ENCODE peak calls at places on chromosomes 7 and 10, in seven cellular contexts. J, H, T, K, G, R and I are unnamed samples.
A peak's percentile ranks its signal among the peaks of the same experiment; 100 is the strongest.

GRCh38 chr10:96380821-96381220 is 22.0 kb upstream of the OPALIN start:
- DNase-seq in J (peak; percentile 49), H (no peak), T (no peak), K (no peak), G (no peak), R (no peak), I (no peak)

GRCh38 chr10:133173860-133174523 is 14.0 kb downstream of the KNDC1 start:
- DNase-seq in J (no peak), H (peak; percentile 5), T (no peak), K (no peak), G (no peak), R (no peak), I (no peak)

GRCh38 chr10:42888504-42889095 is 106.0 kb downstream of the BMS1 start:
- DNase-seq in J (peak; percentile 10), H (no peak), T (no peak), K (no peak), G (no peak), R (no peak), I (no peak)

GRCh38 chr10:2120781-2121180 is 383.5 kb upstream of the ADARB2 start:
- DNase-seq in J (no peak), H (no peak), T (no peak), K (no peak), G (no peak), R (no peak), I (no peak)

GRCh38 chr7:81618400-81619014 is 151.3 kb downstream of the HGF start:
- DNase-seq in J (peak; percentile 90), H (no peak), T (peak; percentile 74), K (no peak), G (no peak), R (peak; percentile 41), I (no peak)

GRCh38 chr7:68699090-68699711 is 899.1 kb upstream of the AUTS2 start:
- DNase-seq in J (peak; percentile 30), H (no peak), T (peak; percentile 47), K (no peak), G (no peak), R (no peak), I (no peak)

GRCh38 chr7:49597805-49598204 is 175.6 kb upstream of the VWC2 start:
- DNase-seq in J (no peak), H (no peak), T (no peak), K (no peak), G (no peak), R (no peak), I (no peak)

GRCh38 chr7:31192996-31193395 is 140.9 kb downstream of the ADCYAP1R1 start:
- DNase-seq in J (peak; percentile 71), H (no peak), T (peak; percentile 5), K (peak; percentile 54), G (peak; percentile 71), R (peak; percentile 95), I (no peak)

GRCh38 chr7:84191842-84192241 is 2.7 kb downstream of the SEMA3A start:
- DNase-seq in J (peak; percentile 29), H (no peak), T (no peak), K (no peak), G (no peak), R (peak; percentile 19), I (no peak)

GRCh38 chr10:11473128-11473760 is 138.2 kb downstream of the USP6NL start:
- DNase-seq in J (no peak), H (no peak), T (no peak), K (no peak), G (no peak), R (no peak), I (no peak)

GRCh38 chr10:70590663-70591416 is 11.7 kb downstream of the PRF1 start:
- DNase-seq in J (no peak), H (no peak), T (no peak), K (no peak), G (no peak), R (no peak), I (no peak)

GRCh38 chr7:75892634-75893272 is 13.9 kb downstream of the RHBDD2 start:
- DNase-seq in J (peak; percentile 61), H (no peak), T (no peak), K (peak; percentile 50), G (no peak), R (no peak), I (no peak)

GRCh38 chr10:7968510-7968909 is 86.0 kb upstream of the GATA3 start:
- DNase-seq in J (no peak), H (no peak), T (no peak), K (no peak), G (no peak), R (peak; percentile 19), I (no peak)

GRCh38 chr7:132430863-132431822 is 145.1 kb downstream of the PLXNA4 start:
- DNase-seq in J (peak; percentile 82), H (no peak), T (peak; percentile 45), K (no peak), G (no peak), R (peak; percentile 49), I (no peak)

GRCh38 chr10:71621783-71622526 is 97.6 kb downstream of the C10orf105 start:
- DNase-seq in J (peak; percentile 71), H (peak; percentile 79), T (peak; percentile 23), K (no peak), G (no peak), R (no peak), I (no peak)

GRCh38 chr7:83850037-83850619 is 201.2 kb upstream of the SEMA3E start:
- DNase-seq in J (peak; percentile 44), H (no peak), T (no peak), K (no peak), G (peak; percentile 3), R (no peak), I (no peak)

GRCh38 chr10:80552151-80552646 is 14.5 kb downstream of the SH2D4B start:
- DNase-seq in J (no peak), H (no peak), T (no peak), K (peak; percentile 24), G (peak; percentile 82), R (no peak), I (no peak)

GRCh38 chr7:5596046-5596895 is 172.6 kb upstream of the TNRC18 start:
- DNase-seq in J (peak; percentile 99), H (peak; percentile 92), T (peak; percentile 81), K (peak; percentile 78), G (no peak), R (peak; percentile 97), I (no peak)

GRCh38 chr7:45881759-45882464 is 6.4 kb upstream of the IGFBP1 start:
- DNase-seq in J (peak; percentile 95), H (no peak), T (no peak), K (no peak), G (no peak), R (no peak), I (no peak)

GRCh38 chr7:99305473-99306260 is 20.0 kb upstream of the ARPC1A start:
- DNase-seq in J (peak; percentile 12), H (no peak), T (no peak), K (no peak), G (no peak), R (no peak), I (no peak)

GRCh38 chr7:88775838-88776237 is 16.3 kb downstream of the ZNF804B start:
- DNase-seq in J (no peak), H (no peak), T (no peak), K (no peak), G (no peak), R (no peak), I (no peak)

GRCh38 chr10:110629680-110630191 is 14.4 kb upstream of the RBM20 start:
- DNase-seq in J (peak; percentile 72), H (no peak), T (no peak), K (no peak), G (no peak), R (peak; percentile 27), I (no peak)

DNA sequence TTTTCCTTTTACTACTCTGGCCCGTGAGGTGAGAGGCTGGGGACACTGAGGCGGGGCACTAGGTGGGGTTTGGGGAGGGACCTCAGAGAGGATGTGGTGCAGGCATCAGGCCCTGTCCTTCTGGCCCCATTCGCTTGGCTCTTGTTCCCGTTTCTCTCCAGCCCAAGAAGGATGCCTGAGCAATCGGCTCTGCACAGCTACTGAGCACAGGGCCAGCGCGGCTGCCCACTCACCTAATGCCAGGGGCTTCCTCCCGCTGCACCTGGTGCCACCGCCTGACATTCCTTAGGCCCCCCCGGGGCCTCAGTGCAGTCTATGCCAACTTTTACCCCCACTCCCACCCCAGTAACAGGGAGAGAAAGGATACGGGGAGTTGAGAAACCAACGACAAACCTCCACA is 12.5 kb downstream of the EMX2 start:
- DNase-seq in J (no peak), H (no peak), T (no peak), K (no peak), G (no peak), R (no peak), I (no peak)
- H3K27me3 ChIP-seq in J (no peaks in the 10 kb centered on the region), H (no peaks in the 10 kb centered on the region), T (peaks cover 2% of the 10 kb centered on the region), K (peaks cover 70% of the 10 kb centered on the region), G (peaks cover 71% of the 10 kb centered on the region), R (peaks cover 78% of the 10 kb centered on the region), I (peaks cover 18% of the 10 kb centered on the region)

GRCh38 chr10:101814466-101815041 is 3.7 kb downstream of the OGA start:
- DNase-seq in J (peak; percentile 58), H (no peak), T (no peak), K (no peak), G (no peak), R (no peak), I (no peak)
- H3K4me3 ChIP-seq in J (peak overlapping the region; percentile 92), H (peak overlapping the region; percentile 96), T (peak overlapping the region; percentile 99), K (no peak overlapping the region), G (peak overlapping the region; percentile 86), R (peak overlapping the region; percentile 98), I (peak overlapping the region; percentile 99)

GRCh38 chr10:26216949-26217395 is 398 bp downstream of the GAD2 start:
- DNase-seq in J (no peak), H (no peak), T (no peak), K (no peak), G (no peak), R (no peak), I (no peak)
- H3K27me3 ChIP-seq in J (peaks cover 96% of the 10 kb centered on the region), H (no peaks in the 10 kb centered on the region), T (peaks cover 82% of the 10 kb centered on the region), K (peaks cover 96% of the 10 kb centered on the region), G (peaks cover 100% of the 10 kb centered on the region), R (peaks cover 96% of the 10 kb centered on the region), I (peaks cover 49% of the 10 kb centered on the region)

GRCh38 chr7:139610595-139610994 is 87.1 kb downstream of the CLEC2L start:
- DNase-seq in J (no peak), H (no peak), T (no peak), K (no peak), G (no peak), R (no peak), I (no peak)

GRCh38 chr7:139614886-139615285 is 91.4 kb downstream of the CLEC2L start:
- DNase-seq in J (no peak), H (no peak), T (no peak), K (no peak), G (no peak), R (no peak), I (no peak)

GRCh38 chr7:139618482-139619366 is 95.2 kb downstream of the CLEC2L start:
- DNase-seq in J (peak; percentile 72), H (no peak), T (no peak), K (peak; percentile 40), G (peak; percentile 27), R (peak; percentile 62), I (no peak)

GRCh38 chr7:139617074-139617473 is 93.6 kb downstream of the CLEC2L start:
- DNase-seq in J (no peak), H (no peak), T (no peak), K (no peak), G (no peak), R (no peak), I (no peak)

DNA sequence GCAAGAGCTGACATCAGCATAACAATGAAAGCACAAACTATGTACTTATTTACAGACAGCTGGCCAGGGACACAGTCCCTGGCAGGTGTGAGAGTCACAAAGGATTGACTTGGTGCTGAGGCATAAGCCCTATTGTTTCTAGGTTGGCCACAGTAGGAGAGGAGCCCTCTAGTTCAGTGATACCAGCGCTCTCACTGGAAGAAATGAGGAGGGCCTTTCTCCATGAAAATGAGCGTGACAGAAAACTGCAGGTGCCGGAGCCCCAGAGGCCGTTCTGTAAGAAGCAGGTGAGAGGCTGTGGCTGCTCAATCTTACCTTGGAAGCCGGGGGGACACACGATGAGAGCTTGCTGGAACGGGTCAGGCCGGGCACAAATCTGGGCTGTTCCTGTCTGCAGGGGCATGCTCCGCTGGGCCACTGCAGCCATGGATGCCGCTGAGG is 90.5 kb downstream of the CLEC2L start:
- DNase-seq in J (no peak), H (no peak), T (no peak), K (no peak), G (no peak), R (no peak), I (no peak)
- H3K4me3 ChIP-seq in J (no peak overlapping the region), H (no peak overlapping the region), T (no peak overlapping the region), K (no peak overlapping the region), G (no peak overlapping the region), R (no peak overlapping the region), I (no peak overlapping the region)